ENCODE peak calls at places on chromosomes 2 and 18, in seven cellular contexts. B is transverse colon, M is H1, A is SK-N-SH, P is endodermal cell, O is psoas muscle, Y is ovary. V is an unnamed sample.

GRCh38 chr2:69791045-69791444 is 38.4 kb upstream of the GMCL1 start:
- DNase-seq in O (no peak), P (peak; percentile 11), M (no peak), Y (no peak), B (no peak), A (no peak), V (no peak)

GRCh38 chr2:111975053-111975552 is 76.7 kb downstream of the MERTK start:
- DNase-seq in M (peak; percentile 23), B (no peak), O (no peak), P (no peak), Y (no peak), A (no peak), V (no peak)

GRCh38 chr18:46250084-46250811 is 146.1 kb downstream of the HAUS1 start:
- DNase-seq in A (peak; percentile 15), P (no peak), Y (no peak), B (peak; percentile 61), O (no peak), M (no peak), V (peak; percentile 18)

GRCh38 chr2:240960309-240960962 is 38.0 kb upstream of the SNED1 start:
- DNase-seq in Y (peak; percentile 96), M (peak; percentile 48), P (peak; percentile 41), O (no peak), B (no peak), A (peak; percentile 93), V (no peak)

GRCh38 chr2:84495539-84496146 is 20.7 kb upstream of the DNAH6 start:
- DNase-seq in Y (no peak), O (no peak), P (no peak), B (no peak), A (peak; percentile 47), M (no peak), V (no peak)

GRCh38 chr18:11981633-11982366 is 493 bp downstream of the IMPA2 start:
- DNase-seq in P (peak; percentile 88), B (peak; percentile 66), Y (peak; percentile 74), M (peak; percentile 62), O (peak; percentile 68), A (no peak), V (peak; percentile 68)

GRCh38 chr2:231557571-231558217 is 27.4 kb upstream of the NMUR1 start:
- DNase-seq in B (peak; percentile 50), A (peak; percentile 79), M (peak; percentile 60), Y (peak; percentile 65), P (peak; percentile 82), O (peak; percentile 36), V (peak; percentile 47)

GRCh38 chr2:98555681-98556080 is 52.6 kb downstream of the COA5 start:
- DNase-seq in P (no peak), O (no peak), Y (no peak), M (no peak), B (no peak), A (no peak), V (no peak)

GRCh38 chr2:11344956-11345671 is 678 bp upstream of the ROCK2 start:
- DNase-seq in B (peak; percentile 79), A (no peak), O (peak; percentile 52), P (no peak), M (peak; percentile 73), Y (peak; percentile 84), V (peak; percentile 65)

GRCh38 chr2:44715671-44716077 is 225.8 kb upstream of the SIX3 start:
- DNase-seq in O (no peak), Y (no peak), B (no peak), P (peak; percentile 68), M (no peak), A (peak; percentile 46), V (no peak)

GRCh38 chr2:105183555-105184323 is 57.8 kb upstream of the GPR45 start:
- DNase-seq in M (no peak), P (no peak), A (no peak), O (no peak), Y (no peak), B (no peak), V (no peak)

GRCh38 chr2:237202288-237203030 is 116.8 kb downstream of the COPS8 start:
- DNase-seq in M (no peak), O (no peak), B (no peak), P (no peak), A (no peak), Y (no peak), V (no peak)

GRCh38 chr2:227623225-227623624 is 5.9 kb downstream of the SCYGR4 start:
- DNase-seq in O (no peak), M (no peak), A (no peak), B (no peak), Y (no peak), P (no peak), V (no peak)

GRCh38 chr2:75375646-75376582 is 176.6 kb upstream of the TACR1 start:
- DNase-seq in O (no peak), B (no peak), P (no peak), M (no peak), Y (no peak), A (no peak), V (no peak)

GRCh38 chr2:205689837-205690236 is 7.5 kb downstream of the NRP2 start:
- DNase-seq in A (no peak), O (no peak), B (no peak), P (no peak), M (peak; percentile 33), Y (peak; percentile 72), V (no peak)

GRCh38 chr2:216688731-216689360 is 6.5 kb downstream of the IGFBP5 start:
- DNase-seq in B (no peak), M (no peak), P (no peak), A (no peak), Y (peak; percentile 69), O (no peak), V (no peak)

GRCh38 chr2:3759766-3760165 is 56.4 kb downstream of the DCDC2C start:
- DNase-seq in A (no peak), B (no peak), O (no peak), M (no peak), P (peak; percentile 7), Y (no peak), V (no peak)

GRCh38 chr2:174614261-174614660 is 16.7 kb upstream of the WIPF1 start:
- DNase-seq in Y (no peak), P (no peak), A (no peak), O (no peak), B (no peak), M (no peak), V (no peak)

GRCh38 chr2:174617120-174617519 is 19.5 kb upstream of the WIPF1 start:
- DNase-seq in Y (no peak), P (no peak), O (no peak), A (no peak), B (no peak), M (no peak), V (no peak)

GRCh38 chr2:174618179-174618578 is 20.6 kb upstream of the WIPF1 start:
- DNase-seq in O (no peak), B (no peak), Y (no peak), M (no peak), A (no peak), P (no peak), V (no peak)

GRCh38 chr2:174617713-174618112 is 20.1 kb upstream of the WIPF1 start:
- DNase-seq in M (no peak), Y (no peak), P (no peak), B (no peak), A (no peak), O (no peak), V (no peak)

DNA sequence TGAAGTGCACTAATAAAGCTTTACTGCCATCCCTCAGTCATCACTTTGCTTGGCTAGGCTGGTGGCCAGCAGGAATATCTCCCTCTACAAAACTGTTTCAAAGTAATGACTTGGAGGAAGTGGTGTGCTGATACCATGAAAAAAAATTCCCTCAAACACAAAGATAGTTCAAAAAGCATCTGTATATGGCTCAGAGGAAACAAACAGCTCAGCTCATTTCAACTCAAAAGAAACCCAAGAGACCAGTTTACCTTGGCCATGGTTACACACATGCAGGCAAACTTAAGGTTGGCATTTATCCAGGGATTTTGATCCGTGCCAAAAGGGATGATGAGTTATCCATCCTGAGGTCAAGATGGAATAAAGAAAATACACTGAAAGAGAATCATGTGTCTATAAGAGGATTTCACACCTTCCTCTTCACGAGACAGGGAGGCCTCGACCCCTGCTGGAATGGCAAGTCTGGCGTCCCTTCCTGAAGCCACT is 18.4 kb upstream of the WIPF1 start:
- DNase-seq in M (no peak), Y (no peak), A (no peak), B (no peak), P (no peak), O (no peak), V (no peak)
- H3K4me1 ChIP-seq in M (no peaks in the 10 kb centered on the region), Y (peaks cover 2% of the 10 kb centered on the region), A (peaks cover 9% of the 10 kb centered on the region), B (peaks cover 20% of the 10 kb centered on the region), P (peaks cover 5% of the 10 kb centered on the region), O (peaks cover 3% of the 10 kb centered on the region), V (peaks cover 24% of the 10 kb centered on the region)

GRCh38 chr2:42566837-42567251 is 1.6 kb upstream of the MTA3 start:
- DNase-seq in Y (no peak), A (no peak), O (no peak), P (no peak), M (no peak), B (no peak), V (no peak)
- TF ChIP-seq CTCF in Y (no peak), A (no peak), O (no peak), P (no peak), M (no peak), B (no peak), V (no peak)

GRCh38 chr2:180520816-180521595 is 459.4 kb upstream of the UBE2E3 start:
- DNase-seq in P (no peak), M (no peak), B (no peak), A (no peak), O (no peak), Y (no peak), V (no peak)
- H3K4me1 ChIP-seq in P (peaks cover 5% of the 10 kb centered on the region), M (no peaks in the 10 kb centered on the region), B (no peaks in the 10 kb centered on the region), A (no peaks in the 10 kb centered on the region), O (no peaks in the 10 kb centered on the region), Y (no peaks in the 10 kb centered on the region), V (no peaks in the 10 kb centered on the region)

GRCh38 chr2:50746526-50746925 is 285.4 kb downstream of the NRXN1 start:
- DNase-seq in P (peak; percentile 82), B (no peak), A (peak; percentile 12), M (peak; percentile 64), O (no peak), Y (no peak), V (peak; percentile 16)
- TF ChIP-seq CTCF in P (peak; percentile 93), B (no peak), A (peak; percentile 65), M (peak; percentile 71), O (peak; percentile 16), Y (no peak), V (peak; percentile 22)

DNA sequence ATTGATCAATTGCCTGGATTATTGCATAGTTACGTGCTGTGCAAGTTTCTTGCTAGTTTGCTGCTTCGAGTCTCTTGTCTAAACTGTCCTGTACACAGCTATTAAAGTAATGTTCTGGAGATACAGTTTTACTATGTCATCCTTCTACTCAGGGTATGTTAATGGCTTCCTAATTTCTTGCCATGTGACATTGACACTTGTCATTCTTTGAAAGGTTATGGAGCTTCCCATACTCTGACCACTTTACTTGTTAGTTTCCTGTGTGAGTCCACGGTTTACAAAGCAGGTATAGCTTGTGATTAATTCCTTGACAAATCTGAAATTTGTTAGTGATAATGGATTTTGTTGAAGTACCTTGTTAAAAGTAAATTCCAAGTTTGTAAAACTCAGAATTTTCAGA is 80.5 kb downstream of the PHLPP1 start:
- DNase-seq in A (no peak), P (no peak), B (no peak), O (no peak), M (no peak), Y (no peak), V (no peak)
- H3K4me1 ChIP-seq in A (no peaks in the 10 kb centered on the region), P (no peaks in the 10 kb centered on the region), B (peaks cover 4% of the 10 kb centered on the region), O (peaks cover 10% of the 10 kb centered on the region), M (peaks cover 25% of the 10 kb centered on the region), Y (peaks cover under 1% of the 10 kb centered on the region), V (no peaks in the 10 kb centered on the region)

DNA sequence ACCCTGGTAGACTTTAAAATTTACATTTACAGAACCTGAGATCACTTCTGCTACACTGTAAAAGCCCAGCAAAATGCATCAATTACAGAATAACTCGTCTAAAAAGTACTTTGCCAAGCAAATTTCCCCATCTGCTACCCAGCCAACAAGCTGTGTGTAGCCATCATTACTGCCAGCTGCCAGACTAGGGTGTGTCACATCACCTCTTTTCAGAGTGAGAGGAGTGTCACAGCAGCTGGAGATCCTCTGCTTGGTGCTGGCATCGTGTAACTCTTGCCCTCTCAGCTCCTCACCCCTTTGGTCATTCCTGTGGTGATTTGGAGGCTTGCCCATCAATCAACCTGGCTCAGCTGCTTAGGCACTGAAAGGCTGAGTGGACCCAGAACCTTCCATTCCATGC is 340.5 kb upstream of the MMADHC start:
- DNase-seq in M (no peak), A (no peak), O (no peak), B (no peak), Y (no peak), P (no peak), V (no peak)
- TF ChIP-seq CTCF in M (no peak), A (no peak), O (no peak), B (no peak), Y (no peak), P (no peak), V (no peak)

V was measured in pancreas.